ENCODE peak calls at places on chromosome 5, in eight cellular contexts. D is astrocyte of the cerebellum, M is upper lobe of right lung, R is AG09319, K is K562, Q is foreskin fibroblast, Z is heart right ventricle, U is lower lobe of right lung. V is an unnamed sample.

GRCh38 chr5:501833-502184 is 22.4 kb downstream of the SLC9A3 start:
- DNase-seq in D (no peak), M (no peak), R (no peak), K (no peak), Q (no peak), Z (no peak), U (no peak), V (no peak)

GRCh38 chr5:65144136-65144871 is 337.4 kb downstream of the ADAMTS6 start:
- DNase-seq in D (no peak), M (no peak), R (no peak), K (no peak), Q (no peak), Z (no peak), U (no peak), V (no peak)

GRCh38 chr5:178193251-178193809 is 6.2 kb upstream of the GMCL2 start:
- DNase-seq in D (no peak), M (no peak), R (no peak), K (no peak), Q (no peak), Z (no peak), U (no peak), V (no peak)

GRCh38 chr5:32443145-32443540 is 1.4 kb downstream of the ZFR start:
- DNase-seq in D (no peak), M (no peak), R (no peak), K (no peak), Q (peak), Z (no peak), U (no peak), V (no peak)

GRCh38 chr5:25119654-25120053 is 474.9 kb upstream of the CDH10 start:
- DNase-seq in D (no peak), M (no peak), R (no peak), K (peak), Q (no peak), Z (no peak), U (no peak), V (no peak)

GRCh38 chr5:51860532-51861018 is 477.3 kb downstream of the ISL1 start:
- DNase-seq in D (no peak), M (no peak), R (no peak), K (no peak), Q (no peak), Z (no peak), U (no peak), V (no peak)

GRCh38 chr5:32450952-32451351 is 6.4 kb upstream of the ZFR start:
- DNase-seq in D (no peak), M (no peak), R (no peak), K (peak), Q (no peak), Z (no peak), U (no peak), V (no peak)

GRCh38 chr5:33311893-33312292 is 128.9 kb upstream of the TARS1 start:
- DNase-seq in D (peak), M (no peak), R (no peak), K (no peak), Q (peak), Z (no peak), U (no peak), V (peak)

GRCh38 chr5:123748239-123748638 is 236.3 kb downstream of the CSNK1G3 start:
- DNase-seq in D (no peak), M (no peak), R (no peak), K (no peak), Q (no peak), Z (no peak), U (no peak), V (no peak)

GRCh38 chr5:59922220-59922619 is 28.7 kb upstream of the PDE4D start:
- DNase-seq in D (no peak), M (no peak), R (no peak), K (no peak), Q (no peak), Z (no peak), U (no peak), V (no peak)

GRCh38 chr5:14185336-14186131 is 42.4 kb downstream of the TRIO start:
- DNase-seq in D (no peak), M (no peak), R (no peak), K (no peak), Q (peak), Z (no peak), U (no peak), V (no peak)

GRCh38 chr5:40991168-40991980 is 79.8 kb downstream of the MROH2B start:
- DNase-seq in D (peak), M (no peak), R (peak), K (no peak), Q (peak), Z (peak), U (no peak), V (no peak)

GRCh38 chr5:78540335-78541057 is 108.1 kb downstream of the LHFPL2 start:
- DNase-seq in D (no peak), M (no peak), R (no peak), K (no peak), Q (no peak), Z (no peak), U (no peak), V (no peak)

GRCh38 chr5:158464383-158464782 is 605.4 kb upstream of the CLINT1 start:
- DNase-seq in D (no peak), M (no peak), R (no peak), K (no peak), Q (no peak), Z (no peak), U (no peak), V (no peak)

GRCh38 chr5:108642170-108642906 is 105.4 kb upstream of the FER start:
- DNase-seq in D (peak), M (no peak), R (peak), K (peak), Q (peak), Z (peak), U (no peak), V (no peak)

GRCh38 chr5:73139485-73139884 is 19.1 kb downstream of the TMEM171 start:
- DNase-seq in D (no peak), M (no peak), R (no peak), K (no peak), Q (no peak), Z (no peak), U (no peak), V (no peak)

GRCh38 chr5:125154321-125154811 is 407.9 kb upstream of the ZNF608 start:
- DNase-seq in D (no peak), M (no peak), R (no peak), K (no peak), Q (no peak), Z (no peak), U (no peak), V (no peak)

GRCh38 chr5:154189819-154190651 is 498 bp upstream of the GALNT10 start:
- DNase-seq in D (peak), M (peak), R (peak), K (peak), Q (peak), Z (peak), U (peak), V (no peak)

GRCh38 chr5:148443998-148444397 is 60.2 kb downstream of the FBXO38 start:
- DNase-seq in D (peak), M (no peak), R (peak), K (peak), Q (peak), Z (peak), U (no peak), V (peak)

GRCh38 chr5:17817946-17818345 is 183.7 kb downstream of the TAF11L14 start:
- DNase-seq in D (no peak), M (no peak), R (no peak), K (no peak), Q (no peak), Z (no peak), U (no peak), V (no peak)

GRCh38 chr5:41649659-41650058 is 139.3 kb upstream of the PLCXD3 start:
- DNase-seq in D (peak), M (no peak), R (no peak), K (no peak), Q (no peak), Z (no peak), U (no peak), V (peak)

GRCh38 chr5:154749496-154749895 is 5.7 kb upstream of the LARP1 start:
- DNase-seq in D (no peak), M (no peak), R (no peak), K (no peak), Q (no peak), Z (no peak), U (no peak), V (no peak)

GRCh38 chr5:54794437-54794970 is 190.9 kb downstream of the ESM1 start:
- DNase-seq in D (no peak), M (no peak), R (no peak), K (no peak), Q (no peak), Z (no peak), U (no peak), V (no peak)

GRCh38 chr5:153998010-153998409 is 40.7 kb downstream of the FAM114A2 start:
- DNase-seq in D (no peak), M (no peak), R (no peak), K (no peak), Q (no peak), Z (no peak), U (no peak), V (no peak)

GRCh38 chr5:106121972-106122605 is 1548.6 kb downstream of the EFNA5 start:
- DNase-seq in D (no peak), M (peak), R (no peak), K (peak), Q (no peak), Z (no peak), U (no peak), V (no peak)

GRCh38 chr5:16577677-16578076 is 39.1 kb downstream of the RETREG1 start:
- DNase-seq in D (no peak), M (no peak), R (no peak), K (peak), Q (no peak), Z (no peak), U (no peak), V (no peak)

GRCh38 chr5:71891856-71892255 is 172.8 kb downstream of the CARTPT start:
- DNase-seq in D (no peak), M (no peak), R (no peak), K (no peak), Q (no peak), Z (peak), U (no peak), V (no peak)

GRCh38 chr5:10677533-10677932 is 83.5 kb downstream of the DAP start:
- DNase-seq in D (no peak), M (no peak), R (no peak), K (no peak), Q (no peak), Z (no peak), U (no peak), V (no peak)

GRCh38 chr5:10229306-10230048 is 20.2 kb downstream of the ATPSCKMT start:
- DNase-seq in D (peak), M (no peak), R (no peak), K (peak), Q (peak), Z (no peak), U (no peak), V (peak)

GRCh38 chr5:35832757-35833156 is 23.9 kb upstream of the IL7R start:
- DNase-seq in D (no peak), M (no peak), R (no peak), K (no peak), Q (no peak), Z (no peak), U (no peak), V (no peak)

GRCh38 chr5:115888027-115888426 is 46.3 kb downstream of the AP3S1 start:
- DNase-seq in D (peak), M (no peak), R (peak), K (no peak), Q (no peak), Z (no peak), U (no peak), V (no peak)

GRCh38 chr5:83472508-83473343 is 1.2 kb downstream of the VCAN start:
- DNase-seq in D (no peak), M (peak), R (no peak), K (peak), Q (peak), Z (peak), U (peak), V (no peak)

GRCh38 chr5:44740655-44741054 is 68.1 kb upstream of the MRPS30 start:
- DNase-seq in D (no peak), M (no peak), R (no peak), K (no peak), Q (no peak), Z (no peak), U (no peak), V (no peak)

GRCh38 chr5:126445502-126446174 is 22.4 kb downstream of the GRAMD2B start:
- DNase-seq in D (no peak), M (no peak), R (no peak), K (no peak), Q (no peak), Z (no peak), U (no peak), V (no peak)

GRCh38 chr5:172059661-172060100 is 53.2 kb upstream of the FBXW11 start:
- DNase-seq in D (no peak), M (no peak), R (no peak), K (peak), Q (no peak), Z (no peak), U (no peak), V (no peak)

GRCh38 chr5:178119915-178120660 is 6.8 kb downstream of the N4BP3 start:
- DNase-seq in D (no peak), M (no peak), R (no peak), K (no peak), Q (no peak), Z (no peak), U (peak), V (no peak)

GRCh38 chr5:128224336-128224735 is 140.8 kb downstream of the SLC12A2 start:
- DNase-seq in D (no peak), M (no peak), R (no peak), K (no peak), Q (no peak), Z (no peak), U (no peak), V (no peak)

GRCh38 chr5:128201065-128201926 is 117.7 kb downstream of the SLC12A2 start:
- DNase-seq in D (no peak), M (peak), R (no peak), K (peak), Q (peak), Z (peak), U (peak), V (no peak)

GRCh38 chr5:97044057-97044456 is 98.4 kb downstream of the LIX1 start:
- DNase-seq in D (no peak), M (no peak), R (no peak), K (peak), Q (peak), Z (peak), U (no peak), V (no peak)
- TF ChIP-seq CTCF in D (no peak), M (peak), R (peak), K (peak), Q (peak), Z (peak), U (peak), V (peak)

DNA sequence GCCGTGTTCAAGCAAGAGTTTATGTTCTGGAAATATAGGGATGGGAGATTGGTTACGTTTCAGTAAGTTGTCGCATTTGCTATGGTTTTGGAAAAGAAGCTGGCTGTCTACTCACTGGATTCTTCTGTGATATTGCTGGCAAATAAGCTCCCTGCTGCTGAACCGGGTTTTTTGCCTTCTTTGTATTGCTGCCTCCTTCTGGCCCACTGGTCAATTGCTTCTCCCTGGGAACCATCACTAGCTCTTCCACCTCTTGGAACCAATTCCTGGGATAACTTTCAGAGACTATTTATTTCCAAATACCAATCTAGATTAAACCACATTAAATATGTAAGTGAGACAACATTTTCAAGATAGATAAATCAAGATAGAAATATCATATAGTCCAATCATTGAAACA is 43.0 kb downstream of the NUDT12 start:
- DNase-seq in D (no peak), M (no peak), R (no peak), K (peak), Q (no peak), Z (no peak), U (no peak), V (no peak)
- TF ChIP-seq CTCF in D (peak), M (no peak), R (peak), K (peak), Q (peak), Z (no peak), U (no peak), V (peak)

DNA sequence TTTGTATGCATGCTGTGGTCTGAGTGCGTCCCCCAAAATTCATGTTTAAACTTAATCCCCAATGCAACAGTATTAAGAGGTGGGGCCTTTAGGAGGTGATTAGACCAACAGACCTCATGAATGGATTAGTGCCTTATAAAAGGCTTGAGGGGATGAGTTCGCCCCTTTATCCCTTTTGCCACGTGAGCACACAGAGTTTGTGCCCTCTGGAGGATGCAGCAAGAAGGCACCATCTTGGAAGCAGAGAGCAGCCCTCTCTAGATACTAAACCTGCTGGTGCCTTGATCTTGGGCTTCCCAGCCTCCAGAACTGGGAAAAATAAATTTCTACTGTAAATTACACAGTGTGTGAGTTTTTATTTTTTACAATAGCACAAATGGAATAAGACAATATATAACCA is 177.1 kb upstream of the SPRY4 start:
- DNase-seq in D (no peak), M (no peak), R (no peak), K (no peak), Q (no peak), Z (no peak), U (no peak), V (no peak)
- TF ChIP-seq CTCF in D (no peak), M (no peak), R (no peak), K (no peak), Q (no peak), Z (no peak), U (no peak), V (no peak)

GRCh38 chr5:180495292-180495691 is 1.1 kb downstream of the CNOT6 start:
- DNase-seq in D (no peak), M (no peak), R (no peak), K (no peak), Q (no peak), Z (no peak), U (no peak), V (no peak)

GRCh38 chr5:180492226-180492903 is 1.8 kb upstream of the CNOT6 start:
- DNase-seq in D (no peak), M (peak), R (no peak), K (no peak), Q (no peak), Z (no peak), U (no peak), V (no peak)

GRCh38 chr5:180494060-180494509 is at the start of gene CNOT6:
- DNase-seq in D (peak), M (peak), R (peak), K (peak), Q (peak), Z (peak), U (peak), V (peak)

GRCh38 chr5:180495991-180496741 is 2.0 kb downstream of the CNOT6 start:
- DNase-seq in D (no peak), M (peak), R (no peak), K (no peak), Q (no peak), Z (no peak), U (no peak), V (no peak)

DNA sequence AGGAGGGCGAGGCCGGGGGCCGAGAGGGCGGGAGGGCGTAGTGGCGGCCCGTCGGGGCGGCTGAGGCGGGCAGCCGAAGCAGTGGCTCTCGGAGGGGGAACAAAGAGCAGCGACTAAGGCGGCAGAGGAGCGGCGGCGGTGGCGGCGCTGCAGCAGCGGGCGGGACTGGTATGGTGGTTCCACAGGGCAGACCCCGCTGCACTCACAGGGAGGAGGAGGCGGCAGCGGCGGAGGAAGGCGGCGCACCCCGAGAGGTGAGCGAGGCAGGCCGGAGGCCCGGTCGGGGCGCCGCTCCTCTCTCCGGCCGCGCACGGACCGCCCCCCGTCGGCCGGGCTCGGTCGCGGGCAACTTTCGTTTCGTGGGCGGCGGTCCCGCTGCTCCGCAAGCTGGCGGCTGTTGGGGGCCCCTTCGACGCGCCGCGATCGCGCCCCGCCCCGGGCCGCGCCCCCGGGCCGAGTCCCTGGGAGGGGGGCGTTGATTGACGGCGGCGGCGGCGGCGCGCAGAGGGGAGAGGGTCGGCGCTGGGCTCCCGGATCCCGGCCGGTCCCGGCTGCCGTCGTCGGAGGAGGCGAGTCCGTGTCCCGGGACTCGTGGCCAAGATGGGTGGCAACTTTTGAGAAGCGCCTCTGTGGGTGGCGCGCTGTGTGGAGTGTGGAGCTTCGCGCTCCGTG is 467 bp downstream of the CNOT6 start:
- DNase-seq in D (no peak), M (peak), R (no peak), K (peak), Q (peak), Z (peak), U (peak), V (no peak)
- TF ChIP-seq CTCF in D (no peak), M (no peak), R (no peak), K (no peak), Q (no peak), Z (no peak), U (no peak), V (no peak)

GRCh38 chr5:110435207-110435606 is 291.3 kb downstream of the TMEM232 start:
- DNase-seq in D (no peak), M (no peak), R (no peak), K (no peak), Q (no peak), Z (no peak), U (no peak), V (no peak)

GRCh38 chr5:110439280-110439679 is 287.2 kb downstream of the TMEM232 start:
- DNase-seq in D (no peak), M (no peak), R (no peak), K (no peak), Q (no peak), Z (peak), U (no peak), V (no peak)

GRCh38 chr5:110442856-110443255 is 283.6 kb downstream of the TMEM232 start:
- DNase-seq in D (no peak), M (no peak), R (no peak), K (no peak), Q (no peak), Z (no peak), U (no peak), V (no peak)

GRCh38 chr5:110440058-110440457 is 286.4 kb downstream of the TMEM232 start:
- DNase-seq in D (no peak), M (no peak), R (no peak), K (no peak), Q (no peak), Z (no peak), U (no peak), V (no peak)

DNA sequence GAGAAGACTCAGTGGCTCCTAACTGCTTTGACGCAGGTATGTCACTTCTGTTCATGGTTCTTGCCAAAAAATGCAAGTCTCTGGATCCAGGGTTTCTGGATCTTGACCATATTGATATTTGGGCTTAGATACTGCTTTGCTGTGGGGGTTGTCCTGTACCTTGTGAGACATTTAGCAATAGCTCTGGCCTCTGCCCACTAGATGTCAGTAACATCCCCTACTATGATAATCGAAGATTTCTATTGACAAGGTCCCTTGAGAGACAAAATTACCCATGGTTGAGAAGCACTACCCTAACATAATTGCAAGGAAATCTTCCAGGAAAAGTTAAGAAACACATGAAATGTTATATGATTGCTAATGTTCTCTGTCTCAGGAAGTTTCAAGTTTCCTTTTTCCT is 285.4 kb downstream of the TMEM232 start:
- DNase-seq in D (peak), M (no peak), R (peak), K (no peak), Q (no peak), Z (no peak), U (no peak), V (peak)
- TF ChIP-seq CTCF in D (peak), M (no peak), R (peak), K (no peak), Q (peak), Z (no peak), U (no peak), V (peak)

V was measured in AG04449.